ENCODE peak calls at places on chromosomes 12 and 14, in four cellular contexts. B is heart right ventricle; M is tibial nerve; G is CD8-positive, alpha-beta T cell. Q is an unnamed sample. For H3K4me1, the result is how much of the 10 kb centered on the place peaks cover.

GRCh38 chr14:50062438-50063039 is 53.8 kb downstream of the VCPKMT start:
- DNase-seq in B (no peak), G (peak), M (no peak), Q (no peak)

GRCh38 chr12:6724409-6724797 is 557 bp downstream of the COPS7A start:
- DNase-seq in G (no peak), M (no peak), B (peak), Q (no peak)

GRCh38 chr12:131829795-131830334 is 1.7 kb downstream of the MMP17 start:
- DNase-seq in M (no peak), B (no peak), G (no peak), Q (no peak)

GRCh38 chr12:99059824-99060526 is 414.9 kb downstream of the APAF1 start:
- DNase-seq in B (peak), G (no peak), M (peak), Q (peak)

GRCh38 chr12:31582155-31582554 is 8.8 kb downstream of the DENND5B start:
- DNase-seq in B (no peak), M (no peak), G (no peak), Q (no peak)

GRCh38 chr14:99759546-99759925 is 33.7 kb upstream of the EML1 start:
- DNase-seq in M (no peak), B (no peak), G (no peak), Q (no peak)

GRCh38 chr14:91237219-91237618 is 7.3 kb downstream of the GPR68 start:
- DNase-seq in B (no peak), G (no peak), M (no peak), Q (no peak)

GRCh38 chr14:35897616-35898111 is 71.5 kb downstream of the BRMS1L start:
- DNase-seq in M (no peak), B (no peak), G (no peak), Q (no peak)

GRCh38 chr14:38391334-38391733 is 135.4 kb upstream of the CLEC14A start:
- DNase-seq in B (no peak), M (no peak), G (no peak), Q (no peak)

GRCh38 chr14:38389666-38390065 is 133.8 kb upstream of the CLEC14A start:
- DNase-seq in G (no peak), M (no peak), B (no peak), Q (no peak)

GRCh38 chr14:38384746-38385145 is 128.9 kb upstream of the CLEC14A start:
- DNase-seq in B (no peak), G (no peak), M (no peak), Q (no peak)

GRCh38 chr14:38387821-38388220 is 131.9 kb upstream of the CLEC14A start:
- DNase-seq in B (no peak), M (no peak), G (no peak), Q (no peak)
- H3K4me3 ChIP-seq in B (no peak), M (no peak), G (no peak), Q (no peak)

GRCh38 chr14:64391986-64392385 is 3.8 kb downstream of the MTHFD1 start:
- DNase-seq in G (no peak), M (no peak), B (no peak), Q (no peak)

GRCh38 chr14:64400829-64401459 is 12.8 kb downstream of the MTHFD1 start:
- DNase-seq in G (no peak), M (no peak), B (no peak), Q (no peak)

GRCh38 chr14:64394423-64394822 is 6.3 kb downstream of the MTHFD1 start:
- DNase-seq in M (no peak), B (no peak), G (no peak), Q (no peak)

GRCh38 chr14:64391113-64391725 is 3.1 kb downstream of the MTHFD1 start:
- DNase-seq in B (no peak), G (no peak), M (no peak), Q (no peak)

GRCh38 chr14:64394973-64395633 is 7.0 kb downstream of the MTHFD1 start:
- DNase-seq in G (no peak), M (no peak), B (no peak), Q (no peak)
- H3K4me1 ChIP-seq in G (under half), M (under half), B (under half), Q (under half)

DNA sequence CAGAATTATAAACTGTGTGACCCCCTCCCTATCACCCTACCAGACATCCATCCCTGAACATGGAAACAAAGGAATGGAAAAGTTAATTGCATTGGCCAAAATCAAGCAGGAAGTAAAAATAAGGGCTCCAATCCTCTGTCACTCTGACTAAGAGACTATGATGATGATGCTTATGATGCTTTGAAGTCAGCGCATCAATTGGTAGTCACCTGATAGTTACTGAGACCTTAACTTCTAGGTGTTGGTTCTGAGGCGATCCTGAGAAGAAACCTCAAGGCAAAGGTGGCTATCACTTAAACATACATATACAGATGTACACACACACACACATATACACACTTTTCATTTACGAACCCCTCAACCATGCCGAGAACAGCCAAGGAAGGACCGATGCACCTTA is 6.6 kb downstream of the ITPR2 start:
- DNase-seq in M (no peak), B (no peak), G (no peak), Q (no peak)
- H3K4me3 ChIP-seq in M (no peak), B (no peak), G (no peak), Q (no peak)

DNA sequence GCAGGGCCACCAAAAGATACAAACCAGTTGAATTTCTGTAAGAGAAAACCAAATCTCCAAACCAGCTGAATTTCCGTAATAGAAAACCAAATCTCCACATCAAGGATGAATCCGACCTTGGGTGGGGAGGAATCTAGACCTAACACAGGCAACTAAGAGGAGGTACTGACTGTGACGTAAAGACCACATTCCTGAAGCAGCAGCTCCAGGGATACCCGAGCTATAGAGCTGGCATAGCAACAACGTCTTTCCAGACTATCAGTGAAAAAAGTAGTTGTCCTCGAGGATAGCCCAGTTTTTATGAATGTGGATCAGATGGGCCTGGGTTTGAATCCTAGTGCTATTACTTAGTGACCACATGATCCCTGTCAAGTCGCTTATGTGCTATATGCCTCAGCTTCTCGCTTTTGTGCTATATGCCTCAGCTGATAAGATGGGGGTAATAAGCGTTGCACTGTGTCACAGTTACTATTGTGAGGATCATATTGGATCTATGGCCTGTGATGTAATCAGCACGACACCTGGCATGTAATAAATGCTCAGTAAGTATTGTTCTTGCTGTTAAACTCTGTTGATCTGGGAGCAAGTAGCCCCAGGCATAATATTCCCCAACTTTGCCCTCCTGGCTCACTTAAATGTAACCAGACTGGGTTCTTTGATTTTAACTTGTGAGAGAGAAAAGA is 113.8 kb downstream of the EGLN3 start:
- DNase-seq in B (no peak), M (no peak), G (no peak), Q (no peak)
- H3K4me1 ChIP-seq in B (under half), M (under half), G (under half), Q (under half)

GRCh38 chr14:57390806-57391562 is 598 bp downstream of the NAA30 start:
- DNase-seq in M (no peak), B (peak), G (peak), Q (no peak)
- H3K4me3 ChIP-seq in M (peak), B (peak), G (peak), Q (peak)

GRCh38 chr14:65282909-65283253 is 129.6 kb upstream of the FUT8 start:
- DNase-seq in B (no peak), M (no peak), G (no peak), Q (no peak)

GRCh38 chr14:65290830-65291229 is 121.7 kb upstream of the FUT8 start:
- DNase-seq in M (no peak), B (no peak), G (no peak), Q (no peak)

GRCh38 chr14:65281991-65282908 is 130.3 kb upstream of the FUT8 start:
- DNase-seq in G (peak), B (peak), M (no peak), Q (no peak)

GRCh38 chr14:65287264-65288131 is 125.0 kb upstream of the FUT8 start:
- DNase-seq in M (no peak), B (no peak), G (peak), Q (no peak)

DNA sequence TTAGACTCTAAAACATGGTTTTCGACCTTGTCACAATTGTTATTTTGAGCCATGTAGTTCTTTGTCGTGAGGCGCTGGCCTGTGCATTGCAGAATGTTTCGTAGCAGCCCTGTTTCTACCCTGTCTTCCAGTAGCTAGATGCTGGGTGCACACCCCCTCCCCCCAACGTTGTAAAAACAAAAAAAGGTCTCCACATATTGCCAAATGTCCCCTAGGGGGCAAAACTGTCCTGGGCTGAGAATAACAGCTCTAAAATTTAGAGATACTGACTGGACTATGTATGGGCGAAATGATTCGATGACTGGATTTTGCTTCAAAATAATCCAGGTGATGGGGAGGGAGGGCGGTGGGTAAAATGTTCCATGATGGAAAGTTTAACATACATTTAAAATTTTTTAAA is 126.1 kb upstream of the FUT8 start:
- DNase-seq in M (no peak), B (no peak), G (no peak), Q (no peak)
- H3K4me1 ChIP-seq in M (under half), B (under half), G (half or more), Q (under half)

GRCh38 chr12:96208801-96209534 is 14.8 kb downstream of the ELK3 start:
- DNase-seq in B (no peak), M (no peak), G (peak), Q (no peak)
- H3K4me3 ChIP-seq in B (peak), M (no peak), G (no peak), Q (no peak)

DNA sequence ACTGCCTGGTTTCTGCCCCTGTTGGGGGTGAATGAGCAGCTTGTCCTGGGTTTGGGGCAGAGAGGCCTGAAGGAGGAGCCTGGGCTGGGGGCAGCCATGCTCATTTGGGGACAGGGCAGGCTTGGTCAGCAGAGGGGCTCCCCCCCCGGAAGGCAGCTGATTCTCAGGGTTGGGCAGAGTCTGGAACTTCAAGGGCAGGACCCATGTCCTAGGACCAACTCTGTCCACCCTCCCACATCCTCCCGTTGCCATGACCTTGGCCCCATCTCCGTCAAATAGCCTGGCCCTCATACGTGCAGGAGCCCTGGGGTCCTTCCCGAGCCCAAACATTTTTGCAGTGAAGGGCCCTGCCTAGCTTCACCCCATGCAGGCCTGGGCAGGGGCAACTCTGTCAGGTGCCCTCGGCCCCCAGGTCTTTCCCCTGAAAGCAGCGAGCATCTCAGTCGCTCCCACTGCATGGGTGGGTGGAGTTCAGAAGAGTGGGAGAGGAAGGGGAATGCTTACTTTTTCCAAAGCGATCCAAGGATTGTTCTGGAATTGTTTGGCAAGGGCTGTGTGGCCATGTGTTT is 32.6 kb downstream of the TNFAIP2 start:
- DNase-seq in M (no peak), B (no peak), G (no peak), Q (no peak)
- H3K4me1 ChIP-seq in M (under half), B (under half), G (under half), Q (under half)

GRCh38 chr12:113056381-113056630 is 224 bp upstream of the DTX1 start:
- DNase-seq in B (no peak), M (no peak), G (no peak), Q (no peak)

GRCh38 chr12:113058553-113058952 is 2.0 kb downstream of the DTX1 start:
- DNase-seq in G (no peak), B (no peak), M (no peak), Q (no peak)

GRCh38 chr12:113056631-113057488 is at the start of gene DTX1:
- DNase-seq in B (peak), M (no peak), G (peak), Q (no peak)

GRCh38 chr12:113059071-113059595 is 2.6 kb downstream of the DTX1 start:
- DNase-seq in G (no peak), M (no peak), B (no peak), Q (no peak)

GRCh38 chr12:113057565-113058485 is 1.3 kb downstream of the DTX1 start:
- DNase-seq in B (no peak), M (no peak), G (no peak), Q (no peak)
- H3K4me3 ChIP-seq in B (peak), M (peak), G (peak), Q (peak)

GRCh38 chr12:104499207-104499606 is 42.5 kb downstream of the CHST11 start:
- DNase-seq in M (no peak), G (no peak), B (no peak), Q (no peak)
- H3K4me1 ChIP-seq in M (under half), G (half or more), B (under half), Q (under half)

Q was measured in right atrium auricular region.